ENCODE peak calls at places on chromosomes 12 and 14, in four cellular contexts. X, Q, T and W are unnamed samples.

GRCh38 chr14:57769863-57770523 is 95.9 kb downstream of the SLC35F4 start:
- DNase-seq in Q (no peak), X (no peak), T (no peak), W (no peak)

GRCh38 chr12:19131020-19131431 is 1.5 kb downstream of the PLEKHA5 start:
- DNase-seq in Q (peak), X (no peak), T (no peak), W (peak)

GRCh38 chr12:67910360-67911292 is 78.6 kb upstream of the IFNG-AS1 start:
- DNase-seq in Q (no peak), X (no peak), T (no peak), W (no peak)

GRCh38 chr14:87380054-87380453 is 612.9 kb downstream of the GALC start:
- DNase-seq in T (no peak), X (no peak), Q (no peak), W (no peak)

GRCh38 chr12:71970031-71970430 is 31.4 kb downstream of the TPH2 start:
- DNase-seq in Q (no peak), X (no peak), T (no peak), W (no peak)

GRCh38 chr14:29529418-29529817 is 398.2 kb downstream of the PRKD1 start:
- DNase-seq in Q (peak), X (no peak), T (peak), W (no peak)

GRCh38 chr12:116529048-116529447 is 30.1 kb upstream of the MAP1LC3B2 start:
- DNase-seq in Q (peak), X (no peak), T (no peak), W (no peak)

GRCh38 chr12:46402451-46402850 is 29.9 kb upstream of the SLC38A2 start:
- DNase-seq in Q (no peak), T (no peak), X (no peak), W (no peak)

GRCh38 chr12:94430304-94430703 is 29.4 kb downstream of the CEP83 start:
- DNase-seq in Q (no peak), T (no peak), X (no peak), W (no peak)

GRCh38 chr14:94373708-94374107 is 14.7 kb downstream of the SERPINA1 start:
- DNase-seq in X (no peak), T (no peak), Q (no peak), W (no peak)

GRCh38 chr14:53744846-53745245 is 211.8 kb downstream of the BMP4 start:
- DNase-seq in Q (peak), X (no peak), T (no peak), W (no peak)

GRCh38 chr14:106286697-106287290 is 760.4 kb downstream of the TMEM121 start:
- DNase-seq in T (peak), X (no peak), Q (no peak), W (peak)

DNA sequence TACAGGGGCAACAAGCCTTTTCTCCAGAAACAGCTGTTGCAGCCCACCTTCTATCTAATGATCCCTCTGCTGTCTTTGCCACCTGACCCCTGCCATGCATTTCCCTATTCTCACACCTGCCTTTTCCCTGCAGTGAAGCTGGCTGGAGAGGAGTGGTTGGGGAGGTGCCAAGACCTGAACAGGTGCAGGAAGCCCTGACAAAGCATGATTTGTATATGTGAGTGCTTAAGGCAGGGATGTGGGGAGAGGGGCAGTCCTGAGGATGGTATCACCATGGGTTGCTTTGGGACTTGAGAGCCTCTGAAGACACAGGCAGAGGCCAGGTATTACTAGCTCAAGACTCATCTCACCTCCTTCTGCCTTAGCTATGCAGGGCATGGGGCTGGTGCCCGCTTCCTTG is 2.9 kb upstream of the PFDN5 start:
- DNase-seq in T (no peak), Q (no peak), X (no peak), W (no peak)
- TF ChIP-seq FOXK2 in T (no peak), Q (no peak), X (no peak), W (no peak)

DNA sequence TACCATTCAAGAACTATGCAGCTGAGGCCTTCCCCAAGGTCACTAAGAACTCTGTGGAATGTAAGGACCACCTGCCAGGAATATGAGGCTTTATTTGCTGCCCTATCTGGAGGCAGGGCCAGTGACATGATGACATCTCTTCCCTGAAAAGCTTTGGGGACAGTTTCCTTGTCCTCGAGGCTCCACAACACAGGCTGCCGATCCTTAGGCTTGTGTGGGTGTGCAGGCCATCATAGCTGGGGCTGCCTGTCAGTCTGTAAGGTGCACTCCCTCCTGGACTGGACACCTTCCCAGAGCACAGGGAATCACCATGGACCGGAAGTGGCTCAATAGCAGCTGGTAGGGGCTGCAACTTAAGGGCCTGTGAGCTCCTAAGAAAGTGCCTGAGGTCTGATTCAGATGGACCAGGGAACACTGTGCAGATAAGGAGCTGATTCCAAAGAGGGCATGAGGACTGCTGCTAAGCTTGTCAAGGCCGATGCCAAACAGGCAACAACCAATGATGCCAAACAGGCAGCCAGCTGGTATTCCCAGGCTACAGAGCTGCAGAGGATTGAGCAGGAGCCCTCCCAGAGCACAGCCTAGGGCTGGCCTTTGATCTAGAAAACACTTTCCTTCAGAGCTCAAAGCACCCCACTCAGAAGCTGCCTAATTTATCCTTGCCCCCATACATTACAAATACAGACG is 84.3 kb downstream of the CRACR2A start:
- DNase-seq in T (no peak), X (no peak), Q (no peak), W (no peak)
- TF ChIP-seq FOXK2 in T (no peak), X (no peak), Q (no peak), W (no peak)

GRCh38 chr12:40693503-40693863 is 1.2 kb downstream of the CNTN1 start:
- DNase-seq in T (no peak), Q (no peak), X (no peak), W (peak)

GRCh38 chr12:40688085-40688725 is 4.0 kb upstream of the CNTN1 start:
- DNase-seq in X (no peak), Q (no peak), T (no peak), W (no peak)

GRCh38 chr12:40689576-40689975 is 2.7 kb upstream of the CNTN1 start:
- DNase-seq in T (no peak), Q (no peak), X (no peak), W (no peak)

GRCh38 chr12:40691913-40692616 is at the start of gene CNTN1:
- DNase-seq in Q (no peak), T (no peak), X (no peak), W (peak)

DNA sequence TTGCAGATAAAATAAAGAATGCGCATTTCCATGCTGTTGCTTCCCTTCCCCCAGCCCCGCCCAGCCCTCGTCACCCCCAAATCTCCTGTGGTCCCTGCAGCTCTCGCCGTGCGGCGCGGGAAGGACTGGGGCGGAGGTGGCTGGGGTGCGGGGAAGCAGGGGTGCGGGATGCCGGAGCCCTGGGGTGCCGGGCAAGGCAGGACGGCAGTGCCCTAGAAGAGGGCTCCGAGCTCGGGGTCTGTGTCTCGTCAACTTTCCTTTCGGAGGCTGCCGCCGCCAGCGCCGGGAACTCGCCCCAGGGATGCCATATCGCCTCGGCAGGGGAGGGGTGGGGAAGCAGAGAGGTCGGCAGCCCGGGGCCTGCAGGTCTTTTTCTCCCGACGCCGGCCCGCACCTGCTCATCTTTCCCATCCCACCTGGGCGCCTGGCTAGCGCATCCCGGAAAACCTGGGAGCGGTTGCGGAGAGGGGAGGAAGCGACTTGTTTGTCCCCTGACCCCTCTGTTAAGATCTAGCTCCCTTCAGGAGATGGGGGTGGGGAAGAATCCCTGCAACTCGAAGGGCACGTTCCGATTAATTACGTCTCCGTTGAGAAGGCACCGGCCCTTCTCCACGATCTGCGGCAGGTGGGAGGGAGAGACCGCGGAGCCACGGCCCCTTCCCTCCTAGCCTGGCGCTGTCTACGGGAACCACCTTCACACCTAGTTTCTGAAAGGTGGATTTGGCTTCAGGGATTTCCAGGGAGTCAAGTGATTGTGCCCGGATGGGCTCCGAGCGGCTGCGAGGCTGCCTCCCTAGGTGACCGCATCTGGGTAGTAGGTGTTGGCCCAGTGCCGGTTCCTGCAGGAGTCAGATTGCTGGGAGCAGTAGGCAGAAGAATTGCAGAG is 621 bp downstream of the CNTN1 start:
- DNase-seq in X (no peak), T (no peak), Q (no peak), W (peak)
- TF ChIP-seq FOXK2 in X (no peak), T (no peak), Q (no peak), W (no peak)

GRCh38 chr14:51302319-51303030 is 62.4 kb downstream of the TMX1 start:
- DNase-seq in T (no peak), X (no peak), Q (no peak), W (no peak)
- TF ChIP-seq FOXK2 in T (no peak), X (no peak), Q (no peak), W (no peak)

DNA sequence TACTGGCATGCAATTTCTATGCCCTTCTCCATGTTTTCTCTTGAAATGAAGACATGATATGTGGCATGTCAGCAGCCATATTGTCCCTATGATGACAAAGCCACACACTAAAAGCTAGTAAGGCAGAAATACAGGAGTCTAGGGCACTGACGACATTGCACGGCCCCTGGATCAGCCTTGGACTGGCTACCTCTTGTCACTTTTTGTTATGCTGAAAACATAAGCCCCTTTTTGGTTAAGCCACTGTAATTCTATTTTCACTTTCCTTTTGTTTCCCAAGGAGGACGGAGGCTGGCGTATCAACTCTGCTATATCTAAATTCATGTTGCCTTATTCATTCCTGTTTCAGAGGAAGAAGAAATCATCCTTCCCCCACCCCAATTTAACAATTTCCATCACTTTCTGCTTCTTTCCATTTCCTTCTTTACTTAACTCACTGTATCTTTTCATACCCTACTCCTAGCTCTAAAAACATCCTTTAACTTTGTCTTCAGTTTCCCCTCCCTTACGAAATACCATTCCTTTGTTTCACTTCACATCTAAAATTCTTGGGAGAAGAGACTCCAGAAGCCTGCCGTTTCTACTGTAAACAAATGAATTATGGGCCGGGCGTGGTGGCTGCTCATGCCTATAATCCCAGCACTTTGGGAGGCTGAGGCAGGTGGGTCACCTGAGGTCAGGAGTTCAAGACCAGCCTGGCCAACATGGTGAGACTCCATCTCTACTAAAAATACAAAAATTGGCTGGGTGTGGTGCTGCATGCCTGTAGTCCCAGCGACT is 364.1 kb downstream of the PCNX1 start:
- DNase-seq in Q (no peak), T (no peak), X (no peak), W (no peak)
- TF ChIP-seq FOXK2 in Q (no peak), T (no peak), X (no peak), W (no peak)

GRCh38 chr12:52436000-52436827 is 2.0 kb upstream of the KRT75 start:
- DNase-seq in Q (no peak), X (no peak), T (no peak), W (no peak)
- TF ChIP-seq FOXK2 in Q (no peak), X (no peak), T (no peak), W (no peak)

DNA sequence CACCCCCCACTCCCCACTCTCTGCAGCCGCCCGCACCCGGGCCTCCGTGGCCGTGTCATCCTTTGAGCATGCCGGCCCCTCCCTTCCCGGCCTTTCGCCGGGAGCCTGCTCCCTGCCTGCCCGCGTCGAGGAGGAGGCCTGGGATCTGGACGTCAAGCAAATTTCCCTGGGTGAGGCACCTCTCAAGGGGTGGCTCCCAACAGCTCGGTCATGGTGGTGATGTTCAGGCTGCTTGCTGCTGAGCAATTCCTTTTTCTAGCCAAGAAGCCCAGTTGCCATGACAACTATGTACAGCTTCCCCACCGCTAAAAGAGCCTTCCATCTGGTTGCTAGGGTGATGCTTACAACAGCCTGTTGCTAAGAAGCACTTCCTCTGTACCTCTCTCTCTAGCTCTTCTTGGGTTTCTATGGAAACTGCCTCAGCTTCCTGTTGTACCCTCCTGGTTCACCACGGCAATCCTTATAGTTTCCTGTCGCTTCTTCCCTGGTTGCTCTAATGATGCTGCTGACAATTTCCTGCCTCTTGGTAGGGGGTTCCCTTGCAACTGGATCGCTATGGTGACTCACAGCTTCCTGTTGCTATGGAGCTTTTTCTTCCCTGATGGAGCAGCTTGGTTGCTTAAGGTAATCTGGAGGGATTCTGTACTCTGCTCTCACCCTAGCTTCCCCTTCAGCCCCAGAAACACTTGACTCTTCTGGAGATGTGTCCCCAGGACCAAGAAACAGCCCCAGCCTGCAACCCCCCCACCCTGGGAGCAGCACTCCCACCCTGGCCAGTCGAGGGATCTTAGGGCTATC is 11.0 kb downstream of the ZNF219 start:
- DNase-seq in Q (no peak), T (no peak), X (no peak), W (no peak)
- TF ChIP-seq FOXK2 in Q (no peak), T (no peak), X (no peak), W (no peak)

DNA sequence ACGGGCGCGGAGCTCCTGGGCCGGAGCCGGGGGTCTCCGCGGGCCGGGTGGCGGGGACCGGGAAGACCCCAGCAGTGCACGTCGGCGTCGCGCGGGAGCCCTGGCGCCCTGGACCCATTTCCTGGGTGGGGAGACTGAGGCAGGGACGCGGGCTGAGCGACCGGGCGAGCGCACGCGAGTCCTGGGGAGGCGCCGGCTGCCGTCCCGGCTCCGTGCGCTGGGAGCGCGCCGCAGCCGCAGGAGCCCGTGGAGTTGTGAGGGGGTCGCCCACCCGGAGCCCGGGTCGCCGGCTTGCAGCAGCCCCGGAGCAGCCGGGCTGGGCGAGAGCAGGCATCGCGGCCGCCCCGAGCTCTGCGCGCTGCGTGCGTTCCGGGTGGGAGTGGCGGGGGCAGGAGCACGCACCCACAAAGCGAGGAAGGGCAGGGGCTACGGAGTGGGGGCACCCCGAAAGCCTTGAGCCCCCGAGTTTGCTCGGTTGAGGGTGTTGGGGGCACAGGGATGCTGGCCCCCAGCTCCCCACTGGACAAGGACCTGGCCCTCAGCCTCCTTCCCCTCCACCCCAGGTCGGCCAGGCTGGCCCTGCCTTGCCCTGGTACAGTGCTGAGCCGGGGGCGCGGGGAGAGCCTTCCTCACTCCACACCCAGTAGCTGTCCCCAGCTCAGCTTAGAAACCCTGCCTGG is 618 bp downstream of the MMP17 start:
- DNase-seq in Q (no peak), T (peak), X (no peak), W (no peak)
- TF ChIP-seq FOXK2 in Q (no peak), T (no peak), X (no peak), W (no peak)